ENCODE peak calls at places on chromosomes 5 and 9, in five cellular contexts. Y is nephron progenitor cell, M is neural crest cell, A is T-cell, T is AG04449. O is an unnamed sample.

GRCh38 chr9:14205463-14205862 is 108.5 kb downstream of the NFIB start:
- DNase-seq in T (peak; percentile 24), Y (no peak), M (no peak), A (no peak), O (peak; percentile 85)

GRCh38 chr5:32852535-32852934 is 141.4 kb downstream of the NPR3 start:
- DNase-seq in M (no peak), T (peak; percentile 53), Y (peak; percentile 70), A (no peak), O (peak; percentile 57)

GRCh38 chr9:83701286-83701685 is 6.5 kb downstream of the UBQLN1 start:
- DNase-seq in Y (no peak), T (no peak), M (no peak), A (no peak), O (no peak)

GRCh38 chr5:135011355-135012032 is 22.5 kb downstream of the PITX1 start:
- DNase-seq in M (no peak), T (no peak), Y (no peak), A (no peak), O (no peak)

GRCh38 chr5:160133071-160133917 is 14.0 kb upstream of the PWWP2A start:
- DNase-seq in A (no peak), M (peak; percentile 54), T (no peak), Y (peak; percentile 34), O (no peak)

GRCh38 chr9:85639675-85640186 is 102.0 kb downstream of the AGTPBP1 start:
- DNase-seq in Y (no peak), M (no peak), T (no peak), A (no peak), O (no peak)

GRCh38 chr5:141883184-141883947 is 5.2 kb upstream of the PCDH1 start:
- DNase-seq in M (peak; percentile 79), T (no peak), Y (peak; percentile 93), A (peak; percentile 26), O (no peak)

GRCh38 chr9:133763272-133764183 is 25.4 kb upstream of the SARDH start:
- DNase-seq in A (peak; percentile 3), Y (no peak), T (no peak), M (no peak), O (peak; percentile 6)

GRCh38 chr9:99050924-99051323 is 54.0 kb upstream of the TGFBR1 start:
- DNase-seq in T (no peak), A (no peak), M (no peak), Y (no peak), O (no peak)

GRCh38 chr5:160485364-160486010 is 63.8 kb downstream of the PTTG1 start:
- DNase-seq in M (no peak), Y (no peak), T (no peak), A (no peak), O (no peak)

GRCh38 chr9:22645893-22646292 is 199.3 kb downstream of the DMRTA1 start:
- DNase-seq in T (no peak), A (no peak), Y (no peak), M (no peak), O (no peak)

GRCh38 chr9:112747094-112747493 is 3.5 kb upstream of the SNX30 start:
- DNase-seq in T (no peak), M (peak; percentile 20), Y (no peak), A (no peak), O (no peak)

GRCh38 chr5:151155777-151156731 is 1.5 kb downstream of the ANXA6 start:
- DNase-seq in T (peak; percentile 29), Y (no peak), A (no peak), M (peak; percentile 20), O (no peak)